ENCODE peak calls at places on chromosomes 12 and 14, in eight cellular contexts. M is Jurkat, Clone E6-1; O is cardiac fibroblast; D is AG09309; E is astrocyte of the spinal cord; T is OCI-LY7; C is CD8-positive, alpha-beta T cell; P is astrocyte of the cerebellum. Y is an unnamed sample.

GRCh38 chr14:105337433-105337832 is 22.9 kb downstream of the PACS2 start:
- DNase-seq in M (no peak), E (no peak), T (no peak), O (no peak), P (no peak), C (no peak), D (no peak), Y (no peak)

GRCh38 chr12:132397934-132398385 is 68.6 kb upstream of the GALNT9 start:
- DNase-seq in D (no peak), O (no peak), E (no peak), T (no peak), P (no peak), C (no peak), M (no peak), Y (no peak)

GRCh38 chr14:59281613-59282012 is 93.1 kb downstream of the DAAM1 start:
- DNase-seq in P (no peak), E (peak), M (no peak), T (no peak), C (no peak), D (no peak), O (peak), Y (peak)

GRCh38 chr12:47272412-47273190 is 192.8 kb upstream of the AMIGO2 start:
- DNase-seq in P (no peak), T (no peak), D (no peak), O (peak), C (no peak), E (no peak), M (no peak), Y (no peak)

GRCh38 chr12:12008232-12008850 is 62.4 kb upstream of the BCL2L14 start:
- DNase-seq in P (no peak), C (peak), D (no peak), E (no peak), M (peak), T (peak), O (no peak), Y (no peak)

GRCh38 chr14:93100570-93100969 is 15.2 kb downstream of the ITPK1 start:
- DNase-seq in O (no peak), P (no peak), M (no peak), E (no peak), C (no peak), D (no peak), T (no peak), Y (no peak)

GRCh38 chr12:67741234-67741633 is 92.7 kb downstream of the DYRK2 start:
- DNase-seq in M (no peak), C (no peak), D (no peak), E (peak), O (no peak), P (no peak), T (no peak), Y (peak)

GRCh38 chr12:63753743-63754142 is 26.0 kb upstream of the RXYLT1 start:
- DNase-seq in T (no peak), D (no peak), O (no peak), M (no peak), P (no peak), E (no peak), C (no peak), Y (no peak)

GRCh38 chr12:42372154-42372791 is 46.3 kb downstream of the PPHLN1 start:
- DNase-seq in P (peak), C (no peak), D (peak), T (peak), M (peak), O (peak), E (peak), Y (no peak)

GRCh38 chr12:6370994-6371754 is 4.2 kb downstream of the SCNN1A start:
- DNase-seq in M (no peak), O (peak), C (no peak), T (no peak), D (no peak), P (peak), E (peak), Y (no peak)

GRCh38 chr14:42222924-42223471 is 616.3 kb downstream of the LRFN5 start:
- DNase-seq in E (peak), O (peak), D (peak), T (peak), P (peak), M (no peak), C (no peak), Y (peak)

GRCh38 chr12:16389594-16389993 is 42.1 kb downstream of the MGST1 start:
- DNase-seq in E (peak), C (no peak), M (no peak), T (no peak), P (no peak), D (peak), O (peak), Y (peak)

GRCh38 chr12:117047810-117048584 is 51.2 kb downstream of the TESC start:
- DNase-seq in D (no peak), C (no peak), E (peak), M (no peak), T (no peak), P (no peak), O (peak), Y (no peak)

GRCh38 chr12:50201987-50202521 is 34.9 kb upstream of the CERS5 start:
- DNase-seq in M (no peak), E (peak), T (no peak), D (peak), O (peak), P (no peak), C (no peak), Y (peak)

GRCh38 chr12:7638764-7639570 is 26.7 kb downstream of the APOBEC1 start:
- DNase-seq in E (peak), C (peak), D (peak), M (peak), O (peak), T (peak), P (peak), Y (peak)

GRCh38 chr14:34365309-34365915 is 96.6 kb downstream of the SPTSSA start:
- DNase-seq in P (no peak), E (peak), O (peak), D (no peak), M (no peak), T (no peak), C (no peak), Y (no peak)

GRCh38 chr14:73757876-73758391 is 43.8 kb upstream of the PNMA1 start:
- DNase-seq in T (no peak), D (no peak), O (no peak), E (no peak), P (no peak), M (no peak), C (no peak), Y (no peak)

GRCh38 chr14:73755434-73756014 is 41.3 kb upstream of the PNMA1 start:
- DNase-seq in T (peak), C (no peak), P (no peak), M (no peak), O (no peak), E (no peak), D (no peak), Y (no peak)

GRCh38 chr14:73759183-73759713 is 45.1 kb upstream of the PNMA1 start:
- DNase-seq in O (peak), P (no peak), M (no peak), E (peak), C (peak), D (no peak), T (peak), Y (no peak)

GRCh38 chr14:73758392-73759182 is 44.4 kb upstream of the PNMA1 start:
- DNase-seq in M (peak), O (peak), T (peak), D (no peak), P (no peak), C (peak), E (peak), Y (no peak)

DNA sequence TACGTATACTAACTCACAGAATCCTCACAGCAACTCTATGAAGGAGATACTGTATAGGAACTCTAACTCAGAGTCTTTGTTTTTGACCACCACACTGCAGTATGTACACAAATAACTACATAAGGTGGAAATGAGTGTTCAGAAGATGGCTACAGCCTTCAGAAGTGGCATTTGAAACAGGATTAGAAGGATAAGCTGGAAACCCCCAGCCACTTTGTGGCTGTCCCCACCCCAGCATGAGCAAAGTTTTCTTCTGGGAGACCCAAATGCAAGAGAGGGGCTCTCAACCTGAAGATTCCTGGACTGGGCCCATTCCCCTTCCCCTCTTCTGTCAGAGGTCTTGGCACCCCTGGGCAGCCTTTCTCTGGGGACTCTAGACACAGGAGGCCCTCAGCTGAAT is 43.2 kb upstream of the PNMA1 start:
- DNase-seq in M (no peak), D (no peak), P (no peak), O (no peak), C (no peak), E (no peak), T (no peak), Y (no peak)
- H3K4me3 ChIP-seq in M (peak), D (no peak), P (peak), O (peak), C (no peak), E (peak), T (peak), Y (peak)

DNA sequence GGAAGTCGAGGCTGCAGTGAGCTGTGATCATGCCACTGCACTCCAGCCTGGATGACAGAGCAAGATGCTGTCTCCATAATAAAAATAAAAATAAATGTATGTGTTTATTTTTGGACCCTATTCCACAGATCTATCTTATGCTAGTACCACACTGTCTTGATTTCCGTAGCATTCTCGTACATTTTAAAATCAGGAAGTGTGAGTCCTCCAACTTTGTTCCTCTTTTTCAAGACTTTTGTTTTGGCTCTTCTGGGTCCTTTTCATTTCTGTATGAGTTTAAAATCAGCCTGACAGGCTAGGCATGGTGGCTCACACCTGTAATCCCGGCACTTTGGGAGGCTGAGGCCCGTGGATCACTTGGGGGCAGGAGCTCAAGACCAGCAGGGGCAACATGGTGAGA is 25.8 kb downstream of the DAO start:
- DNase-seq in P (no peak), E (no peak), C (no peak), M (no peak), T (no peak), D (no peak), O (no peak), Y (no peak)
- H3K4me3 ChIP-seq in P (no peak), E (no peak), C (no peak), M (no peak), T (no peak), D (no peak), O (no peak), Y (no peak)

DNA sequence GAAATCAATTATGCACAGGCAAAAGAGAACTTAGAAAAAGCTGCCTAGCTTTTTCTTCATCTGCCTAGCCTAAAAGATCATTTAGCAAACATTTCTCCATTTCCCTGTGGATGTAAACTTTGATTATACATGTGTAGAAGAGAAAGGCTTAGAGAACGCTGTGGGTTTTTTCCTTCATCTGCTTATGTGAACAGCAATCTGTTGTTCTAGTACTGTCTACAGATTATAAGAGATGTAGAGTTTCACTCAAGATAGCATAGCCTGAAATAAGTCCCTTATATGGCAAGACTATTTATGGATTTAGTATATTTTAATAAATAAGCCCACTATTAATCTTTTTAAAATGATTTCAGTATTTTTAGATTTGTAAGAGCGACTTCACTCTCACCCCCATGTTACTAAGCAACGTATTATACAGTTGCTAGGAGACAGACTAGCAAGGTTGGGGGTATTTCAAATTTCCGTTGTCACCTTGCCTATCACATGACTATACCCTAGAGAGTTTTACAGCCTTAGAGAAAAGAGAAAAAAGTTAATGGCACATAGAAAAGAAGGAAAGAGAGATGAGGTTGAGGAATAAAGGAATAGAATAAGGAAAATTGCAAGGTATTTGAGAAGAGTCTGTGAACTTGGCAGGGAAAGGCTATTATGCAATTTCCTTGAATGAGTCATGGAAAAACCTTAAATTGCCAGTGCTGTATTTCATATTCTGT is 12.2 kb upstream of the TUBA1A start:
- DNase-seq in O (peak), D (peak), C (no peak), E (peak), P (peak), M (peak), T (peak), Y (no peak)
- H3K4me3 ChIP-seq in O (no peak), D (no peak), C (no peak), E (peak), P (no peak), M (no peak), T (no peak), Y (peak)

GRCh38 chr14:99189201-99189801 is 82.7 kb downstream of the BCL11B start:
- DNase-seq in E (no peak), O (no peak), T (no peak), P (no peak), M (peak), D (no peak), C (peak), Y (no peak)
- H3K4me3 ChIP-seq in E (no peak), O (no peak), T (no peak), P (no peak), M (peak), D (no peak), C (peak), Y (no peak)

GRCh38 chr12:110038741-110039084 is 9.6 kb downstream of the C12orf76 start:
- DNase-seq in C (no peak), T (no peak), P (no peak), E (no peak), D (no peak), O (no peak), M (no peak), Y (no peak)
- H3K4me3 ChIP-seq in C (no peak), T (no peak), P (no peak), E (no peak), D (no peak), O (no peak), M (no peak), Y (no peak)